ENCODE peak calls at places on chromosomes 1 and 21, in six cellular contexts. S, T, E, O, D and C are unnamed samples.

GRCh38 chr1:32249831-32250525 is 1.1 kb upstream of the LCK start:
- DNase-seq in S (no peak), T (no peak), E (peak), O (peak), D (peak), C (peak)

GRCh38 chr1:103129255-103129654 is 20.9 kb upstream of the COL11A1 start:
- DNase-seq in S (peak), T (no peak), E (no peak), O (no peak), D (no peak), C (no peak)

GRCh38 chr1:44284184-44284583 is 70.9 kb downstream of the ERI3 start:
- DNase-seq in S (no peak), T (peak), E (no peak), O (no peak), D (no peak), C (no peak)

GRCh38 chr1:37825508-37825907 is 17.5 kb upstream of the YRDC start:
- DNase-seq in S (no peak), T (no peak), E (no peak), O (no peak), D (no peak), C (no peak)

GRCh38 chr1:170247751-170248521 is 102.2 kb downstream of the NTMT2 start:
- DNase-seq in S (no peak), T (no peak), E (no peak), O (no peak), D (no peak), C (no peak)

GRCh38 chr1:162627662-162628296 is 4.5 kb upstream of the DDR2 start:
- DNase-seq in S (no peak), T (no peak), E (no peak), O (no peak), D (no peak), C (peak)

GRCh38 chr1:204041232-204041767 is 31.6 kb upstream of the SOX13 start:
- DNase-seq in S (no peak), T (no peak), E (peak), O (no peak), D (no peak), C (peak)

GRCh38 chr1:174358786-174359453 is 88.8 kb upstream of the GPR52 start:
- DNase-seq in S (no peak), T (peak), E (no peak), O (no peak), D (no peak), C (no peak)

GRCh38 chr1:2060082-2060481 is 9.9 kb downstream of the PRKCZ start:
- DNase-seq in S (no peak), T (no peak), E (no peak), O (no peak), D (no peak), C (no peak)

GRCh38 chr21:38925923-38926322 is 120.2 kb downstream of the ETS2 start:
- DNase-seq in S (peak), T (peak), E (no peak), O (no peak), D (no peak), C (peak)

GRCh38 chr1:31764307-31765040 is at the start of gene ADGRB2:
- DNase-seq in S (no peak), T (no peak), E (no peak), O (no peak), D (peak), C (no peak)

GRCh38 chr1:32272557-32273388 is 19.1 kb upstream of the HDAC1 start:
- DNase-seq in S (no peak), T (no peak), E (no peak), O (no peak), D (no peak), C (no peak)

GRCh38 chr1:112710159-112710558 is 3.2 kb upstream of the RHOC start:
- DNase-seq in S (no peak), T (no peak), E (no peak), O (no peak), D (no peak), C (no peak)

GRCh38 chr21:16573581-16573980 is 843.8 kb downstream of the USP25 start:
- DNase-seq in S (no peak), T (no peak), E (no peak), O (no peak), D (no peak), C (no peak)

GRCh38 chr1:58870298-58870676 is 86.4 kb upstream of the JUN start:
- DNase-seq in S (no peak), T (peak), E (no peak), O (no peak), D (no peak), C (peak)

GRCh38 chr1:44652445-44653106 is 21.7 kb downstream of the TMEM53 start:
- DNase-seq in S (no peak), T (peak), E (peak), O (peak), D (peak), C (peak)

GRCh38 chr1:107252271-107252670 is 111.4 kb downstream of the NTNG1 start:
- DNase-seq in S (no peak), T (no peak), E (no peak), O (no peak), D (no peak), C (no peak)

GRCh38 chr1:225484657-225485606 is 57.1 kb upstream of the LBR start:
- DNase-seq in S (no peak), T (no peak), E (no peak), O (no peak), D (no peak), C (no peak)

GRCh38 chr1:12001249-12001917 is 17.9 kb upstream of the MIIP start:
- DNase-seq in S (no peak), T (peak), E (no peak), O (peak), D (peak), C (peak)